ENCODE peak calls at places on chromosome 4, in four cellular contexts. I, V, B and H are unnamed samples.

GRCh38 chr4:73661646-73662119 is 41.4 kb upstream of the RASSF6 start:
- DNase-seq in I (no peak), V (no peak), B (peak; percentile 96), H (peak; percentile 96)

GRCh38 chr4:8910100-8910821 is 38.6 kb upstream of the HMX1 start:
- DNase-seq in I (peak; percentile 45), V (peak; percentile 28), B (no peak), H (no peak)

GRCh38 chr4:18571252-18571885 is 549.8 kb upstream of the LCORL start:
- DNase-seq in I (no peak), V (no peak), B (no peak), H (no peak)

GRCh38 chr4:12852338-12853307 is 631.5 kb downstream of the RAB28 start:
- DNase-seq in I (no peak), V (no peak), B (no peak), H (peak; percentile 29)

GRCh38 chr4:11489449-11490083 is 60.9 kb upstream of the HS3ST1 start:
- DNase-seq in I (no peak), V (no peak), B (no peak), H (no peak)

GRCh38 chr4:107631568-107631967 is 88.5 kb downstream of the PAPSS1 start:
- DNase-seq in I (no peak), V (no peak), B (no peak), H (no peak)

GRCh38 chr4:180953572-180953971 is 1289.6 kb upstream of the TENM3 start:
- DNase-seq in I (no peak), V (no peak), B (no peak), H (no peak)

GRCh38 chr4:54281060-54281781 is 52.1 kb downstream of the PDGFRA start:
- DNase-seq in I (peak; percentile 82), V (peak; percentile 93), B (peak; percentile 59), H (peak; percentile 94)

GRCh38 chr4:25101836-25102235 is 58.4 kb downstream of the SEPSECS start:
- DNase-seq in I (no peak), V (no peak), B (no peak), H (no peak)

GRCh38 chr4:181604546-181604945 is 638.7 kb upstream of the TENM3 start:
- DNase-seq in I (no peak), V (no peak), B (no peak), H (no peak)

GRCh38 chr4:13567125-13567524 is 22.8 kb upstream of the NKX3-2 start:
- DNase-seq in I (no peak), V (no peak), B (no peak), H (no peak)

GRCh38 chr4:112944006-112944405 is 105.4 kb upstream of the ANK2 start:
- DNase-seq in I (no peak), V (no peak), B (no peak), H (no peak)

GRCh38 chr4:140903522-140903928 is 147.3 kb upstream of the TBC1D9 start:
- DNase-seq in I (no peak), V (no peak), B (no peak), H (no peak)

GRCh38 chr4:14592950-14593349 is 409.3 kb upstream of the CPEB2 start:
- DNase-seq in I (no peak), V (no peak), B (no peak), H (no peak)

GRCh38 chr4:14596437-14596836 is 405.8 kb upstream of the CPEB2 start:
- DNase-seq in I (no peak), V (no peak), B (no peak), H (no peak)

GRCh38 chr4:14596904-14597303 is 405.4 kb upstream of the CPEB2 start:
- DNase-seq in I (no peak), V (no peak), B (no peak), H (no peak)
- TF ChIP-seq CTCF in I (no peak), V (no peak), B (no peak), H (no peak)

GRCh38 chr4:126592088-126592487 is 1040.7 kb upstream of the INTU start:
- DNase-seq in I (no peak), V (no peak), B (no peak), H (no peak)
- TF ChIP-seq CTCF in I (no peak), V (no peak), B (peak; percentile 16), H (peak; percentile 73)

GRCh38 chr4:41814565-41814964 is 66.0 kb upstream of the PHOX2B start:
- DNase-seq in I (no peak), V (peak; percentile 59), B (peak; percentile 2), H (peak; percentile 4)
- TF ChIP-seq CTCF in I (peak; percentile 38), V (no peak), B (peak; percentile 56), H (peak; percentile 66)

GRCh38 chr4:182835006-182835740 is 82.0 kb downstream of the DCTD start:
- DNase-seq in I (no peak), V (no peak), B (no peak), H (no peak)
- TF ChIP-seq CTCF in I (no peak), V (no peak), B (no peak), H (peak; percentile 46)

DNA sequence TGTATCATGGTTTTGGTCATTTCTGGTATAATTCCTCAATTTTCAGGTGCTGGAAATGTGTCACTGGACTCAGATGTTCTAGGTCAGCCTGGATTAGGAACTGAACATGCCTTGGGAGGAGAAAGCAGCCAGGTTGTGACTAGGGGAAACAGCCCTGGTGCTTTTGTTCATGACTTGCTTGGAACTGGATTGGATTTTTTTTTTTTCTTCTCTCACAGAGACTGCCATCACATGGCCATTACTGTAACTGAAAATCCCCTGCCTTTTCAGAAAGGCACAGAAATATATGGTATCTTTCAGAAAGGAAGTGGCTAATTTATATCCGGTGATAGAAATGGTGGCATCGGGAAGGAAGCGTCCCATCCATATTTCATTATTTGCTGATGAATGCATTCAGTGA is 34.6 kb downstream of the SEPTIN11 start:
- DNase-seq in I (no peak), V (no peak), B (no peak), H (peak; percentile 50)
- TF ChIP-seq CTCF in I (peak; percentile 27), V (no peak), B (peak; percentile 27), H (peak; percentile 70)

GRCh38 chr4:68074397-68074796 is 55.3 kb downstream of the TMPRSS11F start:
- DNase-seq in I (no peak), V (no peak), B (no peak), H (no peak)

GRCh38 chr4:68079918-68080317 is 49.8 kb downstream of the TMPRSS11F start:
- DNase-seq in I (no peak), V (no peak), B (no peak), H (no peak)

GRCh38 chr4:68077301-68077700 is 52.4 kb downstream of the TMPRSS11F start:
- DNase-seq in I (no peak), V (no peak), B (no peak), H (no peak)

GRCh38 chr4:68077737-68078136 is 51.9 kb downstream of the TMPRSS11F start:
- DNase-seq in I (no peak), V (no peak), B (no peak), H (no peak)

DNA sequence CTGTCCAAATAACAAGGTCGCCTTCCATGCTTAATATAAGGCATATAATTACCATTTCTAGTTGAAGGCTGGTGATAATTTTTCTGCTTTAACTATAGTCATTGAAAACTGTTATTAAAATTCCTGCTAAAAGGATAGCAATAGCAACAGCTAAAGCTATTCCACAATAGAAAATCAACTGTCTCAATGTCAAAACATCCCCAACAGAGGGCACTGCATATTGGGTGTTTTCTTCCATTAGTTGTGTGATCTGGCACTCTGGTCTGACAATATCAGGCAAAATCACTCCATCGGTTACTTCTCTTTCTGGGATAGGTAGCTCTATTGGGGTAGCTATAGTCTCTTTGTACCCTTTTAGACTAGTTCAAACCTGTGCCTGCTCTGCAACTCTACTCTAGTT is 53.5 kb downstream of the TMPRSS11F start:
- DNase-seq in I (no peak), V (no peak), B (no peak), H (no peak)
- TF ChIP-seq CTCF in I (no peak), V (no peak), B (no peak), H (no peak)